ENCODE peak calls at places on chromosome 6, in four cellular contexts. V is HCT116, O is Peyer's patch, R is NB4. S is an unnamed sample.

GRCh38 chr6:125095501-125096301 is 57.9 kb upstream of the TPD52L1 start:
- DNase-seq in R (no peak), O (no peak), V (no peak), S (no peak)

GRCh38 chr6:52403627-52404026 is 16.5 kb upstream of the EFHC1 start:
- DNase-seq in R (no peak), O (peak; percentile 90), V (no peak), S (no peak)

GRCh38 chr6:116876635-116877611 is at the start of gene RFX6:
- DNase-seq in V (no peak), O (peak; percentile 50), R (no peak), S (no peak)

GRCh38 chr6:137816133-137816579 is 50.9 kb upstream of the TNFAIP3 start:
- DNase-seq in R (no peak), O (no peak), V (no peak), S (no peak)

GRCh38 chr6:112822769-112823168 is 475.6 kb downstream of the RFPL4B start:
- DNase-seq in V (no peak), R (no peak), O (no peak), S (no peak)

GRCh38 chr6:67045076-67045475 is 1338.0 kb upstream of the EYS start:
- DNase-seq in V (no peak), O (no peak), R (no peak), S (no peak)

GRCh38 chr6:16316741-16317251 is 78.4 kb downstream of the GMPR start:
- DNase-seq in R (peak; percentile 63), V (peak; percentile 39), O (no peak), S (no peak)

GRCh38 chr6:11277275-11278206 is 45.1 kb upstream of the NEDD9 start:
- DNase-seq in V (no peak), R (no peak), O (no peak), S (no peak)

GRCh38 chr6:32107447-32107846 is 1.7 kb downstream of the TNXB start:
- DNase-seq in V (no peak), R (no peak), O (no peak), S (no peak)

GRCh38 chr6:15897063-15897934 is 231.6 kb upstream of the MYLIP start:
- DNase-seq in V (no peak), R (peak; percentile 56), O (no peak), S (no peak)

GRCh38 chr6:16760536-16761468 is at the start of gene ATXN1:
- DNase-seq in O (peak; percentile 78), R (peak; percentile 59), V (no peak), S (peak; percentile 92)

GRCh38 chr6:43944908-43945777 is 175.1 kb downstream of the VEGFA start:
- DNase-seq in V (no peak), O (no peak), R (no peak), S (no peak)

GRCh38 chr6:121434037-121434770 is 1.2 kb upstream of the GJA1 start:
- DNase-seq in V (no peak), O (no peak), R (no peak), S (no peak)

GRCh38 chr6:144417686-144418085 is 132.6 kb downstream of the UTRN start:
- DNase-seq in R (no peak), O (no peak), V (no peak), S (no peak)

GRCh38 chr6:15378864-15379263 is 133.0 kb downstream of the JARID2 start:
- DNase-seq in V (no peak), O (no peak), R (no peak), S (no peak)

GRCh38 chr6:128144320-128144719 is 243.5 kb upstream of the THEMIS start:
- DNase-seq in O (no peak), V (no peak), R (no peak), S (no peak)

GRCh38 chr6:124669713-124670480 is 292.3 kb upstream of the RNF217 start:
- DNase-seq in V (no peak), O (no peak), R (no peak), S (no peak)

GRCh38 chr6:150668882-150669476 is 69.3 kb downstream of the PLEKHG1 start:
- DNase-seq in O (no peak), V (no peak), R (no peak), S (no peak)

GRCh38 chr6:75210885-75211739 is 5.3 kb upstream of the COL12A1 start:
- DNase-seq in O (no peak), V (no peak), R (peak; percentile 69), S (no peak)

GRCh38 chr6:135906542-135906941 is 55.0 kb downstream of the PDE7B start:
- DNase-seq in V (no peak), O (no peak), R (no peak), S (no peak)

GRCh38 chr6:140105857-140106256 is 731.4 kb upstream of the CITED2 start:
- DNase-seq in V (peak; percentile 37), O (no peak), R (peak; percentile 41), S (no peak)

GRCh38 chr6:30325150-30325872 is 1.4 kb upstream of the TRIM39 start:
- DNase-seq in O (no peak), V (no peak), R (peak; percentile 75), S (peak; percentile 86)

GRCh38 chr6:31639449-31639861 is 13.0 kb downstream of the BAG6 start:
- DNase-seq in R (peak; percentile 39), O (no peak), V (no peak), S (no peak)

GRCh38 chr6:10425973-10426780 is 11.3 kb upstream of the TFAP2A start:
- DNase-seq in V (no peak), O (peak; percentile 52), R (peak; percentile 87), S (no peak)

GRCh38 chr6:148005806-148006205 is 336.8 kb upstream of the SASH1 start:
- DNase-seq in O (no peak), R (no peak), V (no peak), S (no peak)

GRCh38 chr6:106377061-106377540 is 16.6 kb downstream of the CRYBG1 start:
- DNase-seq in O (no peak), R (no peak), V (no peak), S (no peak)

GRCh38 chr6:123105561-123105960 is 109.5 kb downstream of the CLVS2 start:
- DNase-seq in R (no peak), V (no peak), O (no peak), S (no peak)

DNA sequence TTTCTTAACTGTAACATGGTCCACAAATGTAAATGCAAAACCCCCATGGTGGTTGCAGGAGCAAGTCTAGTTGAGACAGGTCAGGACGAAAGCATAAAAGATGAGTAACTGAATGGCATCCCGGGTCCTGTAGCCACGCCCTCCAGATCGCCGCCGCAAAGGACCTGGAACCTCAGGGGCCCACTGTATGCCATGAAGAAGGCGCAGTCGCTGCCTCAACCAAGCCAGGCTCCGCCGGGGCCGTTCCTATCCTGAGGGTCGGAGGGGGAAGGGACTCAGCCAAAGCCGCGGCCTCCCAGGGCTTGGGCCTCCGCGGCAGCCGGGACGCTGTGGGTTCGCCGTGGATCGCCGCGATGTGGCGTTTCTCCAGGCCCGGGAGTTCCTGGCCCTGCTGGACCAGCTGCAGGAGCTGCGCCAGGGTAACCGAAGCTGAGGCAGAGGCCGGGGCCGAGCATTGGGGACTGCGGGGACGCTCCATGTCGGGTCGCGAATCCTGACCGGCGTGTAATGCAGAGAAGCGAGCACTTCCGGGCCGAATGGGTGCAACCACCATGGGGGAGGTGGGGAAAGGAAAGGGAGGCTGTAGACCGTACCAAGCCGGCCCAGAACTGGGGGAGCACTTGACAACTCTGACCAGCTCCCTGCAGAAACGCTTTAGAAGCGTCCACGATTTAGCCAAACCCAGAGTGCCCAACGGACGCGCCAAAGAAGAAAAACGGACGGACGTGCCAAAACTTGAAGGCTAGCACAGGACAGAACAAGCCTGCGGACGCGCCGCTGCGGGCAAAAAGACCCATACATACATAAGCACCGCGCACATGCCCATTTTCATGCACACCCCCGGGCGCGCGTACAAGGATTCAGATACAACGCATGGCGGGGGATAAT is 11.1 kb downstream of the RPL7L1 start:
- DNase-seq in V (peak; percentile 89), R (peak; percentile 99), O (peak; percentile 91), S (peak; percentile 96)
- TF ChIP-seq POLR2A in V (peak; percentile 60), R (peak; percentile 87), O (peak; percentile 74), S (no peak)

DNA sequence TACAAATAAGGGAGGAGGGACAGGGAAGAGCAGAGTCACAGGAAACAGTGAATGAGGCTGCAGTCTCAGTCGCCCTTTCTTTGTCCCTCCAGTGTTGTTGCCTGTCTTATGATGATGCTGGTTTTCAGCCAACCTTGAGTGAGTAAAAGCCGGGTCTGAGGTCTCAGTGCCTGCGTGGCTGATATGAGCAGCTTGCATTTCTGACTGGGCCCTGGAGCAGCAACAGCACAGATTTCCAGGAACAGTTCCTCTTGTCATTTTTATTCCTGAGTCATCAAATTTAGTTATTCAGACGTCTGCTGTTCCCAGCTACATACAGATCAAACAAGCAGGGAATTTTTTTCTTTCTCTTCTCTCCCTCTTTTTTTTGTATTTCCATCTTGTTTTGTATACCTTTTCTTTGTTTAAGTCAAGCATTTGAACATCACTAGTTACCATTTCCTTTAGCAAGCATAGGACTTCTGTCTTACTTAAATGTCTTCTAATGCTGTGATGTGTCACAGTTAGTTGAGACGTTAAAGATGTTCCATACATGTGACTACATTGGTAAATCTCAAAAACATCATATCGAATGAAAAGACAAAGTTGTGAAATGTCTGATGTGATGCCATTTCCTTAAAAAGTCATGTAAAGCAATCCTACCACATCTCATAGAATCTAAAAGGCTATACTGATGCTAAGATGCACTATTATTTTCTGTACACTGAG is 26.6 kb downstream of the SLC16A10 start:
- DNase-seq in V (no peak), R (peak; percentile 13), O (no peak), S (no peak)
- TF ChIP-seq POLR2A in V (no peak), R (no peak), O (no peak), S (no peak)

GRCh38 chr6:73452107-73452461 is at the start of gene CGAS:
- DNase-seq in R (peak; percentile 93), O (no peak), V (no peak), S (peak; percentile 96)
- TF ChIP-seq POLR2A in R (peak; percentile 73), O (peak; percentile 29), V (no peak), S (peak; percentile 60)

GRCh38 chr6:35259946-35260626 is 551 bp downstream of the ZNF76 start:
- DNase-seq in V (peak; percentile 42), O (peak; percentile 79), R (peak; percentile 81), S (no peak)

GRCh38 chr6:35258336-35258735 is 1.2 kb upstream of the ZNF76 start:
- DNase-seq in O (no peak), R (no peak), V (no peak), S (no peak)

GRCh38 chr6:35258858-35259193 is 709 bp upstream of the ZNF76 start:
- DNase-seq in O (no peak), R (no peak), V (peak; percentile 32), S (no peak)

GRCh38 chr6:35260642-35261570 is 1.4 kb downstream of the ZNF76 start:
- DNase-seq in R (no peak), V (no peak), O (no peak), S (no peak)

GRCh38 chr6:35259194-35259945 is at the start of gene ZNF76:
- DNase-seq in V (peak; percentile 95), O (peak; percentile 99), R (peak; percentile 97), S (peak; percentile 98)
- TF ChIP-seq POLR2A in V (no peak), O (peak; percentile 25), R (peak; percentile 27), S (no peak)

DNA sequence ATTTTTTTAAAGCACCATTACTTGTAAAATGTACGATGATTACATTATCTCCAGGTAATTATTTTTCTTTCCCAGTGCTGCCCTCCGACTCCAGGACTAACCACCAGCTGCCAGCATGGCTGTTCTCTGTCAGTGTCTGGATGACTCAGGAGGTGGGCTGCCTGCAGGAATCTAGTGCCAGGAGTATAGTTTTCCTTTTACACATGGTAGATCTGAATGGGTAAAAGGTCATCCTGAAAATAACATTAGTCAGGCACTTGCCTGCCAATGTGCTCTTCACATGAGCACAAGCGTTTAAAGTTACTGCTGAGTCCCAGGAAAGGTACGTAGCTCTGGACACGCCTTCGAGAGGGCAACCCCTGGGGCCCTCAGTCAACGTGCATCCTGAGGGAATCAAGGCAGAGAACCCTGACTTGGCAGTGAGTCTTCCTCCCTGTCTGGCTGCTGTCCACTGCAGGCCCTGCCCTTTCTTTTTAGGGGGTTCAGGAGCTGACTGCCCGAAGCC is 2.4 kb downstream of the DYNLT1 start:
- DNase-seq in V (no peak), O (no peak), R (no peak), S (no peak)
- TF ChIP-seq POLR2A in V (no peak), O (peak; percentile 83), R (no peak), S (no peak)